ENCODE peak calls at places on chromosomes 13 and 19, in four cellular contexts. G is CD8-positive, alpha-beta memory T cell; Q is AG04450; F is lower leg skin. E is an unnamed sample.
A peak's percentile ranks its signal among the peaks of the same experiment; 100 is the strongest.

GRCh38 chr13:38686635-38687245 is at the start of gene FREM2:
- DNase-seq in G (no peak), Q (no peak), F (no peak), E (no peak)

GRCh38 chr13:38872693-38873092 is 117.9 kb downstream of the STOML3 start:
- DNase-seq in G (peak; percentile 2), Q (no peak), F (no peak), E (no peak)

GRCh38 chr19:55647732-55648656 is at the start of gene CCDC106:
- DNase-seq in G (no peak), Q (no peak), F (no peak), E (no peak)

GRCh38 chr19:49556412-49557398 is 23.7 kb downstream of the NOSIP start:
- DNase-seq in G (peak; percentile 35), Q (no peak), F (no peak), E (no peak)

GRCh38 chr13:77448689-77449088 is 86.8 kb upstream of the SCEL start:
- DNase-seq in G (no peak), Q (no peak), F (no peak), E (no peak)

GRCh38 chr19:16118489-16119033 is 6.9 kb downstream of the RAB8A start:
- DNase-seq in G (no peak), Q (no peak), F (no peak), E (no peak)

GRCh38 chr13:96684472-96684871 is 309.8 kb downstream of the OXGR1 start:
- DNase-seq in G (no peak), Q (no peak), F (no peak), E (no peak)

GRCh38 chr13:81106348-81106747 is 765.4 kb upstream of the SPRY2 start:
- DNase-seq in G (no peak), Q (no peak), F (no peak), E (no peak)

GRCh38 chr13:23985060-23985459 is 87.8 kb upstream of the C1QTNF9B start:
- DNase-seq in G (no peak), Q (no peak), F (no peak), E (no peak)

GRCh38 chr13:112254061-112254818 is 121.9 kb upstream of the SPACA7 start:
- DNase-seq in G (no peak), Q (no peak), F (peak; percentile 2), E (no peak)

GRCh38 chr13:77583551-77583950 is 48.0 kb downstream of the SCEL start:
- DNase-seq in G (no peak), Q (no peak), F (no peak), E (no peak)

GRCh38 chr13:106566682-106567420 is 1.1 kb downstream of the ARGLU1 start:
- DNase-seq in G (no peak), Q (no peak), F (peak; percentile 57), E (peak; percentile 18)

GRCh38 chr13:81048026-81048461 is 707.1 kb upstream of the SPRY2 start:
- DNase-seq in G (no peak), Q (no peak), F (no peak), E (no peak)

GRCh38 chr19:46387713-46388130 is 25.6 kb downstream of the CCDC8 start:
- DNase-seq in G (no peak), Q (no peak), F (no peak), E (no peak)

GRCh38 chr13:98232456-98232855 is 55.4 kb upstream of the RNF113B start:
- DNase-seq in G (no peak), Q (no peak), F (no peak), E (no peak)

GRCh38 chr19:55116232-55117062 is 990 bp downstream of the PPP1R12C start:
- DNase-seq in G (peak; percentile 49), Q (no peak), F (peak; percentile 69), E (no peak)